ENCODE peak calls at places on chromosome 20, in four cellular contexts. One of them, this sample, is unnamed.

GRCh38 chr20:9054176-9054575 is 14.7 kb upstream of the PLCB4 start:
- DNase-seq in activated naive CD4-positive, alpha-beta T cell treated with Interleukin-2 at 50 U/mL for 16 hours: no peak
- DNase-seq in cardiac fibroblast: peak
- DNase-seq in kidney tubule cell: no peak
- DNase-seq in this sample: no peak

GRCh38 chr20:54980321-54980960 is 505.0 kb downstream of the DOK5 start:
- DNase-seq in activated naive CD4-positive, alpha-beta T cell treated with Interleukin-2 at 50 U/mL for 16 hours: no peak
- DNase-seq in cardiac fibroblast: no peak
- DNase-seq in kidney tubule cell: peak
- DNase-seq in this sample: no peak

GRCh38 chr20:64171211-64171610 is 7.0 kb downstream of the MYT1 start:
- DNase-seq in activated naive CD4-positive, alpha-beta T cell treated with Interleukin-2 at 50 U/mL for 16 hours: no peak
- DNase-seq in cardiac fibroblast: no peak
- DNase-seq in kidney tubule cell: no peak
- DNase-seq in this sample: no peak

GRCh38 chr20:58752565-58752964 is 60.0 kb downstream of the NPEPL1 start:
- DNase-seq in activated naive CD4-positive, alpha-beta T cell treated with Interleukin-2 at 50 U/mL for 16 hours: no peak
- DNase-seq in cardiac fibroblast: no peak
- DNase-seq in kidney tubule cell: no peak
- DNase-seq in this sample: no peak

GRCh38 chr20:4038676-4039075 is 23.3 kb upstream of the RNF24 start:
- DNase-seq in activated naive CD4-positive, alpha-beta T cell treated with Interleukin-2 at 50 U/mL for 16 hours: no peak
- DNase-seq in cardiac fibroblast: no peak
- DNase-seq in kidney tubule cell: no peak
- DNase-seq in this sample: no peak

GRCh38 chr20:58982406-58983114 is 1.5 kb downstream of the NELFCD start:
- DNase-seq in activated naive CD4-positive, alpha-beta T cell treated with Interleukin-2 at 50 U/mL for 16 hours: no peak
- DNase-seq in cardiac fibroblast: no peak
- DNase-seq in kidney tubule cell: no peak
- DNase-seq in this sample: no peak

GRCh38 chr20:44649976-44650375 is 1.5 kb downstream of the ADA start:
- DNase-seq in activated naive CD4-positive, alpha-beta T cell treated with Interleukin-2 at 50 U/mL for 16 hours: no peak
- DNase-seq in cardiac fibroblast: no peak
- DNase-seq in kidney tubule cell: no peak
- DNase-seq in this sample: no peak

GRCh38 chr20:50188879-50189680 is 1.6 kb upstream of the CEBPB start:
- DNase-seq in activated naive CD4-positive, alpha-beta T cell treated with Interleukin-2 at 50 U/mL for 16 hours: no peak
- DNase-seq in cardiac fibroblast: no peak
- DNase-seq in kidney tubule cell: no peak
- DNase-seq in this sample: no peak

GRCh38 chr20:6178537-6178936 is 55.7 kb upstream of the FERMT1 start:
- DNase-seq in activated naive CD4-positive, alpha-beta T cell treated with Interleukin-2 at 50 U/mL for 16 hours: no peak
- DNase-seq in cardiac fibroblast: peak
- DNase-seq in kidney tubule cell: peak
- DNase-seq in this sample: peak

GRCh38 chr20:3803289-3803688 is 7.2 kb downstream of the CDC25B start:
- DNase-seq in activated naive CD4-positive, alpha-beta T cell treated with Interleukin-2 at 50 U/mL for 16 hours: no peak
- DNase-seq in cardiac fibroblast: no peak
- DNase-seq in kidney tubule cell: no peak
- DNase-seq in this sample: no peak

GRCh38 chr20:49811825-49812462 is 684 bp upstream of the SLC9A8 start:
- DNase-seq in activated naive CD4-positive, alpha-beta T cell treated with Interleukin-2 at 50 U/mL for 16 hours: no peak
- DNase-seq in cardiac fibroblast: peak
- DNase-seq in kidney tubule cell: peak
- DNase-seq in this sample: no peak

GRCh38 chr20:21513181-21513663 is 642 bp downstream of the NKX2-2 start:
- DNase-seq in activated naive CD4-positive, alpha-beta T cell treated with Interleukin-2 at 50 U/mL for 16 hours: no peak
- DNase-seq in cardiac fibroblast: no peak
- DNase-seq in kidney tubule cell: no peak
- DNase-seq in this sample: peak

GRCh38 chr20:3238616-3239025 is 369 bp downstream of the SLC4A11 start:
- DNase-seq in activated naive CD4-positive, alpha-beta T cell treated with Interleukin-2 at 50 U/mL for 16 hours: peak
- DNase-seq in cardiac fibroblast: peak
- DNase-seq in kidney tubule cell: no peak
- DNase-seq in this sample: peak

GRCh38 chr20:63441136-63441776 is 31.2 kb downstream of the KCNQ2 start:
- DNase-seq in activated naive CD4-positive, alpha-beta T cell treated with Interleukin-2 at 50 U/mL for 16 hours: peak
- DNase-seq in cardiac fibroblast: no peak
- DNase-seq in kidney tubule cell: no peak
- DNase-seq in this sample: no peak

GRCh38 chr20:61753987-61754956 is 311.4 kb downstream of the TAF4 start:
- DNase-seq in activated naive CD4-positive, alpha-beta T cell treated with Interleukin-2 at 50 U/mL for 16 hours: no peak
- DNase-seq in cardiac fibroblast: no peak
- DNase-seq in kidney tubule cell: no peak
- DNase-seq in this sample: no peak

GRCh38 chr20:1101533-1101932 is 16.9 kb upstream of the PSMF1 start:
- DNase-seq in activated naive CD4-positive, alpha-beta T cell treated with Interleukin-2 at 50 U/mL for 16 hours: no peak
- DNase-seq in cardiac fibroblast: no peak
- DNase-seq in kidney tubule cell: no peak
- DNase-seq in this sample: no peak

GRCh38 chr20:16714765-16715164 is 15.1 kb upstream of the SNRPB2 start:
- DNase-seq in activated naive CD4-positive, alpha-beta T cell treated with Interleukin-2 at 50 U/mL for 16 hours: no peak
- DNase-seq in cardiac fibroblast: no peak
- DNase-seq in kidney tubule cell: no peak
- DNase-seq in this sample: no peak

GRCh38 chr20:58148891-58149290 is 79.6 kb downstream of the ANKRD60 start:
- DNase-seq in activated naive CD4-positive, alpha-beta T cell treated with Interleukin-2 at 50 U/mL for 16 hours: no peak
- DNase-seq in cardiac fibroblast: no peak
- DNase-seq in kidney tubule cell: no peak
- DNase-seq in this sample: no peak

GRCh38 chr20:62476074-62476838 is 461 bp upstream of the GATA5 start:
- DNase-seq in activated naive CD4-positive, alpha-beta T cell treated with Interleukin-2 at 50 U/mL for 16 hours: no peak
- DNase-seq in cardiac fibroblast: no peak
- DNase-seq in kidney tubule cell: no peak
- DNase-seq in this sample: no peak

GRCh38 chr20:2065111-2065510 is 36.5 kb upstream of the STK35 start:
- DNase-seq in activated naive CD4-positive, alpha-beta T cell treated with Interleukin-2 at 50 U/mL for 16 hours: no peak
- DNase-seq in cardiac fibroblast: no peak
- DNase-seq in kidney tubule cell: no peak
- DNase-seq in this sample: no peak

GRCh38 chr20:40160151-40160550 is 528.9 kb downstream of the MAFB start:
- DNase-seq in activated naive CD4-positive, alpha-beta T cell treated with Interleukin-2 at 50 U/mL for 16 hours: no peak
- DNase-seq in cardiac fibroblast: peak
- DNase-seq in kidney tubule cell: peak
- DNase-seq in this sample: peak

GRCh38 chr20:59472059-59472458 is 132.3 kb upstream of the PHACTR3 start:
- DNase-seq in activated naive CD4-positive, alpha-beta T cell treated with Interleukin-2 at 50 U/mL for 16 hours: no peak
- DNase-seq in cardiac fibroblast: no peak
- DNase-seq in kidney tubule cell: no peak
- DNase-seq in this sample: no peak

GRCh38 chr20:22586645-22587310 is 2.4 kb upstream of the FOXA2 start:
- DNase-seq in activated naive CD4-positive, alpha-beta T cell treated with Interleukin-2 at 50 U/mL for 16 hours: no peak
- DNase-seq in cardiac fibroblast: no peak
- DNase-seq in kidney tubule cell: peak
- DNase-seq in this sample: no peak

GRCh38 chr20:8293791-8294190 is 161.7 kb downstream of the PLCB1 start:
- DNase-seq in activated naive CD4-positive, alpha-beta T cell treated with Interleukin-2 at 50 U/mL for 16 hours: no peak
- DNase-seq in cardiac fibroblast: no peak
- DNase-seq in kidney tubule cell: no peak
- DNase-seq in this sample: no peak

GRCh38 chr20:53611449-53611894 is 17.8 kb upstream of the ZNF217 start:
- DNase-seq in activated naive CD4-positive, alpha-beta T cell treated with Interleukin-2 at 50 U/mL for 16 hours: no peak
- DNase-seq in cardiac fibroblast: peak
- DNase-seq in kidney tubule cell: peak
- DNase-seq in this sample: peak

GRCh38 chr20:58143531-58143930 is 84.9 kb downstream of the ANKRD60 start:
- DNase-seq in activated naive CD4-positive, alpha-beta T cell treated with Interleukin-2 at 50 U/mL for 16 hours: no peak
- DNase-seq in cardiac fibroblast: no peak
- DNase-seq in kidney tubule cell: no peak
- DNase-seq in this sample: no peak

GRCh38 chr20:1267161-1267560 is 1.1 kb downstream of the SNPH start:
- DNase-seq in activated naive CD4-positive, alpha-beta T cell treated with Interleukin-2 at 50 U/mL for 16 hours: no peak
- DNase-seq in cardiac fibroblast: no peak
- DNase-seq in kidney tubule cell: no peak
- DNase-seq in this sample: no peak

GRCh38 chr20:58457083-58457680 is 58.0 kb downstream of the APCDD1L start:
- DNase-seq in activated naive CD4-positive, alpha-beta T cell treated with Interleukin-2 at 50 U/mL for 16 hours: no peak
- DNase-seq in cardiac fibroblast: peak
- DNase-seq in kidney tubule cell: no peak
- DNase-seq in this sample: no peak

This sample was measured in AG08396.